ENCODE peak calls at places on chromosome 18, in six cellular contexts. F is stimulated activated naive CD4-positive, alpha-beta T cell; H is mesendoderm; X is immature natural killer cell; T is ecto neural progenitor cell; R is AML-193. O is an unnamed sample.

GRCh38 chr18:79872852-79873444 is 75.2 kb downstream of the KCNG2 start:
- DNase-seq in F (no peak), H (no peak), X (no peak), T (peak), R (no peak), O (no peak)

GRCh38 chr18:60555629-60556028 is 183.1 kb upstream of the MC4R start:
- DNase-seq in F (no peak), H (no peak), X (no peak), T (no peak), R (no peak), O (no peak)

GRCh38 chr18:3114026-3114425 is 101.1 kb upstream of the LPIN2 start:
- DNase-seq in F (no peak), H (no peak), X (no peak), T (no peak), R (no peak), O (no peak)

GRCh38 chr18:11728247-11728646 is 39.2 kb downstream of the GNAL start:
- DNase-seq in F (no peak), H (peak), X (no peak), T (no peak), R (no peak), O (no peak)

GRCh38 chr18:470661-471501 is 29.6 kb downstream of the COLEC12 start:
- DNase-seq in F (no peak), H (no peak), X (no peak), T (no peak), R (peak), O (no peak)

GRCh38 chr18:1983746-1984515 is 587.4 kb downstream of the METTL4 start:
- DNase-seq in F (no peak), H (no peak), X (no peak), T (no peak), R (no peak), O (no peak)

GRCh38 chr18:79874553-79875530 is 76.6 kb downstream of the SLC66A2 start:
- DNase-seq in F (no peak), H (no peak), X (no peak), T (no peak), R (no peak), O (no peak)

GRCh38 chr18:76456018-76456750 is 38.9 kb downstream of the ZNF516 start:
- DNase-seq in F (no peak), H (no peak), X (no peak), T (peak), R (no peak), O (no peak)

GRCh38 chr18:31134988-31135529 is 27.6 kb downstream of the DSC1 start:
- DNase-seq in F (no peak), H (no peak), X (no peak), T (no peak), R (no peak), O (no peak)

GRCh38 chr18:79975985-79976680 is 11.7 kb downstream of the HSBP1L1 start:
- DNase-seq in F (no peak), H (no peak), X (no peak), T (no peak), R (no peak), O (no peak)

GRCh38 chr18:35756506-35757117 is 175.1 kb downstream of the GALNT1 start:
- DNase-seq in F (peak), H (peak), X (peak), T (peak), R (peak), O (peak)

GRCh38 chr18:12518832-12519534 is 111.3 kb downstream of the PRELID3A start:
- DNase-seq in F (no peak), H (no peak), X (no peak), T (no peak), R (no peak), O (no peak)

GRCh38 chr18:1884623-1885022 is 686.7 kb downstream of the METTL4 start:
- DNase-seq in F (no peak), H (peak), X (no peak), T (no peak), R (no peak), O (no peak)

GRCh38 chr18:28366667-28367066 is 189.7 kb upstream of the CDH2 start:
- DNase-seq in F (no peak), H (no peak), X (no peak), T (no peak), R (no peak), O (no peak)

GRCh38 chr18:31648966-31649429 is 35.4 kb downstream of the B4GALT6 start:
- DNase-seq in F (no peak), H (peak), X (no peak), T (no peak), R (no peak), O (no peak)

GRCh38 chr18:11885278-11885991 is 22.7 kb downstream of the MPPE1 start:
- DNase-seq in F (no peak), H (no peak), X (no peak), T (no peak), R (no peak), O (no peak)

GRCh38 chr18:77622009-77622692 is 372.5 kb downstream of the GALR1 start:
- DNase-seq in F (no peak), H (no peak), X (peak), T (no peak), R (no peak), O (no peak)

GRCh38 chr18:58781627-58782194 is 83.0 kb upstream of the ZNF532 start:
- DNase-seq in F (peak), H (peak), X (peak), T (peak), R (peak), O (peak)

GRCh38 chr18:13235981-13236380 is 17.4 kb downstream of the LDLRAD4 start:
- DNase-seq in F (no peak), H (no peak), X (no peak), T (no peak), R (no peak), O (peak)